ENCODE peak calls at places on chromosomes 12 and 14, in five cellular contexts. One of them, this sample, is unnamed.

GRCh38 chr14:64929003-64929337 is 13.6 kb downstream of the GPX2 start:
- DNase-seq in heart left ventricle: no peak
- DNase-seq in PC-3: no peak
- DNase-seq in effector memory CD4-positive, alpha-beta T cell: no peak
- DNase-seq in neuronal stem cell: no peak
- DNase-seq in this sample: no peak

GRCh38 chr12:3630621-3631271 is 122.2 kb downstream of the CRACR2A start:
- DNase-seq in heart left ventricle: no peak
- DNase-seq in PC-3: no peak
- DNase-seq in effector memory CD4-positive, alpha-beta T cell: no peak
- DNase-seq in neuronal stem cell: no peak
- DNase-seq in this sample: no peak

GRCh38 chr12:101013993-101014392 is 196.0 kb downstream of the SLC5A8 start:
- DNase-seq in heart left ventricle: no peak
- DNase-seq in PC-3: peak; percentile 40
- DNase-seq in effector memory CD4-positive, alpha-beta T cell: no peak
- DNase-seq in neuronal stem cell: no peak
- DNase-seq in this sample: no peak

GRCh38 chr12:40099423-40099853 is 6.4 kb downstream of the SLC2A13 start:
- DNase-seq in heart left ventricle: no peak
- DNase-seq in PC-3: no peak
- DNase-seq in effector memory CD4-positive, alpha-beta T cell: no peak
- DNase-seq in neuronal stem cell: no peak
- DNase-seq in this sample: no peak

GRCh38 chr12:3377056-3377455 is 113.9 kb upstream of the PRMT8 start:
- DNase-seq in heart left ventricle: no peak
- DNase-seq in PC-3: no peak
- DNase-seq in effector memory CD4-positive, alpha-beta T cell: no peak
- DNase-seq in neuronal stem cell: no peak
- DNase-seq in this sample: no peak

GRCh38 chr12:69298133-69298532 is 50.0 kb upstream of the LYZ start:
- DNase-seq in heart left ventricle: no peak
- DNase-seq in PC-3: no peak
- DNase-seq in effector memory CD4-positive, alpha-beta T cell: no peak
- DNase-seq in neuronal stem cell: no peak
- DNase-seq in this sample: no peak

GRCh38 chr12:124727244-124727673 is 136.4 kb downstream of the SCARB1 start:
- DNase-seq in heart left ventricle: peak; percentile 89
- DNase-seq in PC-3: peak; percentile 95
- DNase-seq in effector memory CD4-positive, alpha-beta T cell: no peak
- DNase-seq in neuronal stem cell: no peak
- DNase-seq in this sample: peak; percentile 30

GRCh38 chr12:69136931-69137613 is 102.3 kb upstream of the CPSF6 start:
- DNase-seq in heart left ventricle: no peak
- DNase-seq in PC-3: no peak
- DNase-seq in effector memory CD4-positive, alpha-beta T cell: no peak
- DNase-seq in neuronal stem cell: no peak
- DNase-seq in this sample: no peak

GRCh38 chr12:27260746-27261145 is 16.7 kb downstream of the STK38L start:
- DNase-seq in heart left ventricle: no peak
- DNase-seq in PC-3: peak; percentile 40
- DNase-seq in effector memory CD4-positive, alpha-beta T cell: no peak
- DNase-seq in neuronal stem cell: no peak
- DNase-seq in this sample: no peak

GRCh38 chr12:27257104-27257848 is 13.2 kb downstream of the STK38L start:
- DNase-seq in heart left ventricle: no peak
- DNase-seq in PC-3: no peak
- DNase-seq in effector memory CD4-positive, alpha-beta T cell: no peak
- DNase-seq in neuronal stem cell: no peak
- DNase-seq in this sample: no peak

DNA sequence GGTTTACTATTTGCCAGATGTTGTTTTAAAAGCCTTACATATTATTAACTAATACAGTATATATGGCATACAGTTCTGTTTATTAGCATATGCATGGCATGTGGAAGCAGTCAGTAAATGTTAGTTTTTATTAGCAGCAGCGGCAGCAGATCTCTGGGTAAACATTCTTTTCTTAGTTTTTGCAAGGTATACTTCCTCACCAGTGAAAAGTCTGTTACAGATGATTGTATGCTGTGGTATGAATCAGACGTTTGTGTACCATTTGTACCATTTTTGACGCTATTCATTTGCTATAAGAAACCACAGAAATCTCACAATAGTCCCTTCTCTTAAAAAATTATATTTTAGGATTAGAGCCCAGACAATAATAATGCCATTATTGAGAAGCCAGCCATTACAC is 17.8 kb downstream of the STK38L start:
- DNase-seq in heart left ventricle: no peak
- DNase-seq in PC-3: peak; percentile 77
- DNase-seq in effector memory CD4-positive, alpha-beta T cell: no peak
- DNase-seq in neuronal stem cell: no peak
- DNase-seq in this sample: no peak
- H3K27me3 ChIP-seq in heart left ventricle: no peaks in the 10 kb centered on the region
- H3K27me3 ChIP-seq in PC-3: no peaks in the 10 kb centered on the region
- H3K27me3 ChIP-seq in effector memory CD4-positive, alpha-beta T cell: no peaks in the 10 kb centered on the region
- H3K27me3 ChIP-seq in neuronal stem cell: no peaks in the 10 kb centered on the region
- H3K27me3 ChIP-seq in this sample: no peaks in the 10 kb centered on the region

GRCh38 chr14:66965831-66966230 is 223.4 kb upstream of the GARIN2 start:
- DNase-seq in heart left ventricle: no peak
- DNase-seq in PC-3: peak; percentile 7
- DNase-seq in effector memory CD4-positive, alpha-beta T cell: no peak
- DNase-seq in neuronal stem cell: no peak
- DNase-seq in this sample: no peak
- H3K9me3 ChIP-seq in heart left ventricle: no peaks in the 10 kb centered on the region
- H3K9me3 ChIP-seq in PC-3: no peaks in the 10 kb centered on the region
- H3K9me3 ChIP-seq in effector memory CD4-positive, alpha-beta T cell: no peaks in the 10 kb centered on the region
- H3K9me3 ChIP-seq in neuronal stem cell: no peaks in the 10 kb centered on the region
- H3K9me3 ChIP-seq in this sample: no peaks in the 10 kb centered on the region

DNA sequence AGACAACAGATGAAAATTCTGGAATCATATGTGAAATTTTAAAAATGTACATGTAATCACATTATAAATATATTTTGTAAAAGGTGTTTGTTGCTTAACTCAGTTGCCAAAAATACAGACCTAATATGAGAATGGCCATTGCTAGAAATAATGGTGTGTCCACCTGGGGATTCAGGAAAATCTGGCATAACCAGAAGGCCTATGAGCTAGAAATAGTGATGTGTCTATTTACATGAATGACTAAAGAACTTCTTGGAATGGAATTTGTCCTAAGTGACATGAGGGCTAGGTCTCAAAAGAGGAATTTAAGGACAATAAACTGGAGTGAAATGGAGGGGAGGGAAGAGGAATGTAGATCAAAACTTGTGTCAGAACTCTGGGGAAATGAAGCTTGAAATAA is 126.4 kb downstream of the PTPRR start:
- DNase-seq in heart left ventricle: no peak
- DNase-seq in PC-3: peak; percentile 67
- DNase-seq in effector memory CD4-positive, alpha-beta T cell: no peak
- DNase-seq in neuronal stem cell: no peak
- DNase-seq in this sample: no peak
- H3K4me1 ChIP-seq in heart left ventricle: no peaks in the 10 kb centered on the region
- H3K4me1 ChIP-seq in PC-3: peaks cover 37% of the 10 kb centered on the region
- H3K4me1 ChIP-seq in effector memory CD4-positive, alpha-beta T cell: no peaks in the 10 kb centered on the region
- H3K4me1 ChIP-seq in neuronal stem cell: no peaks in the 10 kb centered on the region
- H3K4me1 ChIP-seq in this sample: no peaks in the 10 kb centered on the region

GRCh38 chr12:108284163-108284562 is 54.9 kb downstream of the CMKLR1 start:
- DNase-seq in heart left ventricle: no peak
- DNase-seq in PC-3: no peak
- DNase-seq in effector memory CD4-positive, alpha-beta T cell: no peak
- DNase-seq in neuronal stem cell: no peak
- DNase-seq in this sample: no peak
- H3K27me3 ChIP-seq in heart left ventricle: no peaks in the 10 kb centered on the region
- H3K27me3 ChIP-seq in PC-3: peaks cover 72% of the 10 kb centered on the region
- H3K27me3 ChIP-seq in effector memory CD4-positive, alpha-beta T cell: no peaks in the 10 kb centered on the region
- H3K27me3 ChIP-seq in neuronal stem cell: no peaks in the 10 kb centered on the region
- H3K27me3 ChIP-seq in this sample: no peaks in the 10 kb centered on the region

GRCh38 chr14:105859717-105860614 is 333.6 kb downstream of the TMEM121 start:
- DNase-seq in heart left ventricle: peak; percentile 9
- DNase-seq in PC-3: no peak
- DNase-seq in effector memory CD4-positive, alpha-beta T cell: no peak
- DNase-seq in neuronal stem cell: no peak
- DNase-seq in this sample: no peak
- H3K9me3 ChIP-seq in heart left ventricle: no peaks in the 10 kb centered on the region
- H3K9me3 ChIP-seq in PC-3: no peaks in the 10 kb centered on the region
- H3K9me3 ChIP-seq in effector memory CD4-positive, alpha-beta T cell: no peaks in the 10 kb centered on the region
- H3K9me3 ChIP-seq in neuronal stem cell: peaks cover 72% of the 10 kb centered on the region
- H3K9me3 ChIP-seq in this sample: peaks cover 12% of the 10 kb centered on the region